ENCODE peak calls at places on chromosomes 1 and 21, in four cellular contexts. D is K562, M is HL-60, O is GM12878. U is an unnamed sample.

GRCh38 chr1:203153989-203154821 is 21.4 kb downstream of the MYBPH start:
- DNase-seq in D (no peak), M (no peak), O (no peak), U (no peak)

GRCh38 chr21:43718872-43719747 is at the start of gene PDXK:
- DNase-seq in D (peak; percentile 98), M (peak; percentile 85), O (peak; percentile 35), U (peak; percentile 79)

GRCh38 chr1:206094024-206094423 is 23.2 kb downstream of the AVPR1B start:
- DNase-seq in D (no peak), M (no peak), O (no peak), U (no peak)

GRCh38 chr1:243850013-243850367 is at the start of gene AKT3:
- DNase-seq in D (no peak), M (no peak), O (no peak), U (no peak)

GRCh38 chr1:181423301-181423918 is 59.9 kb upstream of the CACNA1E start:
- DNase-seq in D (peak; percentile 51), M (no peak), O (no peak), U (no peak)

GRCh38 chr1:11229178-11229577 is 33.2 kb downstream of the MTOR start:
- DNase-seq in D (no peak), M (no peak), O (no peak), U (no peak)

GRCh38 chr1:22876359-22877111 is 96.1 kb downstream of the LACTBL1 start:
- DNase-seq in D (peak; percentile 27), M (no peak), O (no peak), U (no peak)

GRCh38 chr1:24152631-24153494 is 9.9 kb upstream of the IL22RA1 start:
- DNase-seq in D (no peak), M (no peak), O (no peak), U (no peak)

GRCh38 chr1:21175670-21176581 is 771 bp downstream of the EIF4G3 start:
- DNase-seq in D (peak; percentile 87), M (no peak), O (no peak), U (no peak)

GRCh38 chr21:34968414-34969333 is 80.4 kb downstream of the RUNX1 start:
- DNase-seq in D (no peak), M (peak; percentile 67), O (no peak), U (no peak)

GRCh38 chr1:55700359-55701130 is 485.4 kb upstream of the USP24 start:
- DNase-seq in D (no peak), M (no peak), O (no peak), U (no peak)

GRCh38 chr1:173603056-173603591 is at the start of gene SLC9C2:
- DNase-seq in D (no peak), M (peak; percentile 43), O (no peak), U (no peak)

GRCh38 chr21:25171438-25171837 is 435.8 kb downstream of the MRPL39 start:
- DNase-seq in D (no peak), M (peak; percentile 96), O (no peak), U (no peak)

GRCh38 chr21:39685991-39686390 is 59.0 kb upstream of the IGSF5 start:
- DNase-seq in D (no peak), M (no peak), O (no peak), U (no peak)

GRCh38 chr1:109806733-109807397 is 43.1 kb upstream of the EPS8L3 start:
- DNase-seq in D (no peak), M (no peak), O (no peak), U (no peak)

GRCh38 chr1:2283991-2284895 is 56.1 kb downstream of the SKI start:
- DNase-seq in D (no peak), M (no peak), O (no peak), U (no peak)

GRCh38 chr1:224433041-224433670 is 1.4 kb downstream of the WDR26 start:
- DNase-seq in D (peak; percentile 26), M (no peak), O (no peak), U (no peak)

GRCh38 chr1:205015241-205015640 is 27.8 kb upstream of the CNTN2 start:
- DNase-seq in D (no peak), M (no peak), O (no peak), U (no peak)

GRCh38 chr1:228944991-228945390 is 209.7 kb downstream of the RHOU start:
- DNase-seq in D (no peak), M (no peak), O (no peak), U (no peak)

GRCh38 chr1:162178432-162178831 is 108.9 kb downstream of the NOS1AP start:
- DNase-seq in D (no peak), M (no peak), O (no peak), U (no peak)

GRCh38 chr1:44305962-44306422 is 49.1 kb downstream of the ERI3 start:
- DNase-seq in D (no peak), M (no peak), O (no peak), U (no peak)

GRCh38 chr1:43885311-43885801 is 48.2 kb upstream of the ARTN start:
- DNase-seq in D (no peak), M (no peak), O (no peak), U (no peak)

GRCh38 chr1:234555390-234556112 is 54.4 kb downstream of the IRF2BP2 start:
- DNase-seq in D (no peak), M (no peak), O (no peak), U (no peak)

GRCh38 chr1:209150114-209150513 is 433.4 kb upstream of the CAMK1G start:
- DNase-seq in D (no peak), M (no peak), O (no peak), U (no peak)

GRCh38 chr1:174815036-174815435 is 184.7 kb upstream of the CACYBP start:
- DNase-seq in D (no peak), M (no peak), O (peak; percentile 21), U (no peak)

GRCh38 chr1:8950309-8950708 is 4.6 kb downstream of the CA6 start:
- DNase-seq in D (no peak), M (no peak), O (no peak), U (no peak)

GRCh38 chr1:36137776-36138175 is 11.5 kb downstream of the TRAPPC3 start:
- DNase-seq in D (no peak), M (no peak), O (no peak), U (no peak)

GRCh38 chr1:6794164-6794563 is 8.9 kb downstream of the CAMTA1 start:
- DNase-seq in D (no peak), M (no peak), O (no peak), U (no peak)

GRCh38 chr1:111846842-111847241 is 91.1 kb downstream of the DDX20 start:
- DNase-seq in D (no peak), M (no peak), O (no peak), U (no peak)

GRCh38 chr1:243261389-243261788 is 5.5 kb downstream of the SDCCAG8 start:
- DNase-seq in D (no peak), M (no peak), O (no peak), U (no peak)

GRCh38 chr21:28336299-28336698 is 656.4 kb downstream of the LTN1 start:
- DNase-seq in D (no peak), M (no peak), O (no peak), U (no peak)

GRCh38 chr1:178039826-178040380 is 54.0 kb upstream of the RASAL2 start:
- DNase-seq in D (no peak), M (no peak), O (no peak), U (no peak)

GRCh38 chr1:213070399-213070798 is 19.4 kb downstream of the RPS6KC1 start:
- DNase-seq in D (no peak), M (no peak), O (peak; percentile 84), U (no peak)

GRCh38 chr1:240098534-240098933 is 6.9 kb downstream of the FMN2 start:
- DNase-seq in D (no peak), M (no peak), O (no peak), U (no peak)

GRCh38 chr1:200317236-200317635 is 92.6 kb downstream of the ZNF281 start:
- DNase-seq in D (no peak), M (no peak), O (no peak), U (no peak)

GRCh38 chr1:156383023-156383422 is 14.0 kb downstream of the RHBG start:
- DNase-seq in D (peak; percentile 85), M (no peak), O (no peak), U (peak; percentile 81)
- TF ChIP-seq SPI1 in D (no peak), M (no peak), O (no peak), U (no peak)

DNA sequence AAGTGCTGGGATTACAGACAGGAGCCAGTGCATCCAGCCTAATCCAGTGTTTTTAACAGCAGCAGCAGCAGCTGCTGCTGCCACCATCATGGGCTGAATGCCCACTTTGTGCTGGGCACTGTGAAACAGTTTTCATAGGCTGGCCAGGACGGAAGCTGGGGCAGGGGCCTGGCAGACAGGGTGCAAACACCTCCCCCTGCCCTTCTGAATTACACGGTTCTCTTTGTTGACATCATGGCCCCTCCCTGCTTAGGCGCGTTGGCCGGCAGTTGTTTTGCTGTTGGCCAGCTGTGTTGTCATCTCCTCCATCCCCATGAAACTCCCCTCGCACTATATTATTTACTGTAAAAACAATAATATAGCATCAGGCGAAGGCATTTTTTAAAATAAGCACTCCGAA is 33.0 kb downstream of the PTPRU start:
- DNase-seq in D (no peak), M (no peak), O (no peak), U (no peak)
- TF ChIP-seq POLR2AphosphoS5 in D (no peak), M (no peak), O (no peak), U (no peak)

GRCh38 chr1:159868766-159869165 is 6.3 kb upstream of the VSIG8 start:
- DNase-seq in D (no peak), M (no peak), O (no peak), U (no peak)

GRCh38 chr1:159867322-159868064 is 5.0 kb upstream of the VSIG8 start:
- DNase-seq in D (no peak), M (no peak), O (no peak), U (no peak)

GRCh38 chr1:159869607-159870006 is 7.2 kb upstream of the VSIG8 start:
- DNase-seq in D (no peak), M (no peak), O (no peak), U (no peak)

GRCh38 chr1:159870704-159871103 is 8.2 kb upstream of the VSIG8 start:
- DNase-seq in D (no peak), M (no peak), O (no peak), U (no peak)

DNA sequence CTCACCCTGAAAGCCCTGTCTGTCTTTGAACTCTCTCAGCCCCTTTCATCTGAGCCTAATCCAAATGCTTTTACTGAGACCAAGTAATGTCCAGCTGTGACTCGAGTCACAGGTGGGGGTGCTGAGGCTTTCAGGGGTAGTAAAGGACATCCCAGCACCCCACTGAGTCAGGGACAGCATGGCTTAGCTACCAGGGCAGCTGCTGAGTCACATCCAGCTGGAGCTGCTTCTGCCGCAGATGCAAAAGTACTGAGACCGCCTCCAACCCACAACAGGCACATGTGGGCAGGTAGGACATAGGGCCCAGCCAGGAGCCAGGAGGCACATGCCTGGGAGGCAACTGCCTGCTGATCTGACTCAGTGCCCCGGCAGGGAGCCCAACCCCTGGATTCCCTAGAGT is 6.7 kb upstream of the VSIG8 start:
- DNase-seq in D (peak; percentile 56), M (no peak), O (no peak), U (no peak)
- TF ChIP-seq SPI1 in D (no peak), M (no peak), O (no peak), U (no peak)

DNA sequence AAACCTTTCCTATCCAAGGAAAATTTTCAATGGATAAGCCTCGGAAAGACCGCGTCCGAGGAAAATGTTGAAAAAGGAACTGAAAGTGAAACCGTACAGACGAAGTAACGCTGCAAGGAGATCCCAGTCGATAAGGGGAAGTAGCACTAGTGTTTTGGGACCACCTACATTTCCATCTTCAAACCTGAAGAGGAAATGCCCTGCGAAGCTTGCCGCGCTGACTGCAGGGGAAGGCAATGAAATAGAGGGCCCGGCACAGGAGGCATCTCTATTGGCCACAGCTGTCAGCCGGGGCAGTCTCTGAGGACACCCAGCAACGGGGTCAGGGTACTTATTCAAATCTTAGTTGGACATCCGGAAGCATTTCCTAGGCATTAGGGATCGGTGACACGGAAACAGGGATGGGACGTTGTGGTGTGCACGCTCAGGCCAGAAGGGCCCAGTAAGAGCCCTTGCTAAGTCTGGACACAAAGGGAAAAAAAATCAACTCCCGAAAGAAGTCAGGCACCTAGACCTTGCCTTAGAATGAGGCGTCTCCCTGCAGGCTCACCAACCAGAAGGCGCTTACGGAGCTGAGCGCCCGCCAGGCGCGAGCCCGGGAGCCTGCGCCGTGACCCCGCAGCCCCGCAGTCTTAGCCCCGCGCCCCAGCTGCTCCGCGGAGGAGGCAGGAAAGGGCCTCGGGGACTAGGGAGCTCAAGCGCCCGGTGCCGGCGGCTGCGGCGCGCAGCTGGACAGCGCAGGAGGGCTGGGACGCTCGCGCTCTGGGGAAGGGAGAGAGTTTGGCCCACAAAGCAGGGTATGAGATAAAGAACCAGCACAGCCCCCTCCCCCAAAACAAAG is 649 bp downstream of the USF1 start:
- DNase-seq in D (peak; percentile 73), M (peak; percentile 73), O (peak; percentile 73), U (no peak)
- TF ChIP-seq POLR2AphosphoS5 in D (no peak), M (peak; percentile 48), O (peak; percentile 38), U (no peak)